ENCODE peak calls at places on chromosomes 4 and X, in four cellular contexts. C is kidney, Z is thoracic aorta, X is IMR-90. P is an unnamed sample.

GRCh38 chr4:185096032-185096653 is 46.9 kb upstream of the SLC25A4 start:
- DNase-seq in C (no peak), Z (no peak), X (peak), P (no peak)

GRCh38 chr4:139794158-139794954 is 128.7 kb downstream of the MGST2 start:
- DNase-seq in C (no peak), Z (no peak), X (peak), P (no peak)

GRCh38 chr4:80913381-80913780 is 117.1 kb upstream of the BMP3 start:
- DNase-seq in C (no peak), Z (no peak), X (no peak), P (no peak)

GRCh38 chrX:100680756-100681155 is 36.8 kb downstream of the SRPX2 start:
- DNase-seq in C (no peak), Z (no peak), X (no peak), P (no peak)

GRCh38 chrX:118337687-118338086 is 8.2 kb upstream of the WDR44 start:
- DNase-seq in C (no peak), Z (no peak), X (no peak), P (no peak)

GRCh38 chr4:56213543-56213942 is 173.7 kb downstream of the AASDH start:
- DNase-seq in C (no peak), Z (no peak), X (no peak), P (no peak)

GRCh38 chr4:123603165-123603564 is 206.6 kb downstream of the SPRY1 start:
- DNase-seq in C (no peak), Z (no peak), X (peak), P (peak)

GRCh38 chr4:110640608-110641007 is 17.7 kb upstream of the PITX2 start:
- DNase-seq in C (no peak), Z (no peak), X (no peak), P (no peak)

GRCh38 chr4:155552180-155552579 is 114.5 kb upstream of the GUCY1A1 start:
- DNase-seq in C (no peak), Z (no peak), X (peak), P (no peak)

GRCh38 chr4:88029556-88029955 is 22.1 kb downstream of the PKD2 start:
- DNase-seq in C (no peak), Z (no peak), X (peak), P (no peak)

GRCh38 chr4:34417160-34417559 is 1827.2 kb downstream of the ARAP2 start:
- DNase-seq in C (no peak), Z (no peak), X (no peak), P (no peak)

GRCh38 chr4:119795986-119796578 is 167.5 kb upstream of the PDE5A start:
- DNase-seq in C (no peak), Z (no peak), X (no peak), P (no peak)
- H3K4me3 ChIP-seq in C (no peak), Z (no peak), X (no peak), P (no peak)

GRCh38 chrX:10902001-10902400 is 209.1 kb upstream of the HCCS start:
- DNase-seq in C (no peak), Z (no peak), X (peak), P (no peak)

GRCh38 chrX:10903518-10903917 is 207.6 kb upstream of the HCCS start:
- DNase-seq in C (no peak), Z (no peak), X (no peak), P (no peak)

GRCh38 chrX:10904220-10904619 is 206.9 kb upstream of the HCCS start:
- DNase-seq in C (no peak), Z (no peak), X (peak), P (no peak)

GRCh38 chrX:10900585-10901289 is 210.4 kb upstream of the HCCS start:
- DNase-seq in C (no peak), Z (no peak), X (peak), P (no peak)

GRCh38 chrX:10901290-10901633 is 209.9 kb upstream of the HCCS start:
- DNase-seq in C (no peak), Z (no peak), X (peak), P (no peak)
- H3K27ac ChIP-seq in C (no peak), Z (peak), X (no peak), P (no peak)

GRCh38 chr4:150581206-150581605 is 745 bp upstream of the MAB21L2 start:
- DNase-seq in C (no peak), Z (no peak), X (no peak), P (no peak)

GRCh38 chr4:150577786-150578185 is 4.2 kb upstream of the MAB21L2 start:
- DNase-seq in C (no peak), Z (no peak), X (no peak), P (no peak)

GRCh38 chr4:150580244-150580643 is 1.7 kb upstream of the MAB21L2 start:
- DNase-seq in C (no peak), Z (no peak), X (no peak), P (no peak)

GRCh38 chr4:150579591-150580234 is 2.2 kb upstream of the MAB21L2 start:
- DNase-seq in C (peak), Z (no peak), X (peak), P (no peak)

DNA sequence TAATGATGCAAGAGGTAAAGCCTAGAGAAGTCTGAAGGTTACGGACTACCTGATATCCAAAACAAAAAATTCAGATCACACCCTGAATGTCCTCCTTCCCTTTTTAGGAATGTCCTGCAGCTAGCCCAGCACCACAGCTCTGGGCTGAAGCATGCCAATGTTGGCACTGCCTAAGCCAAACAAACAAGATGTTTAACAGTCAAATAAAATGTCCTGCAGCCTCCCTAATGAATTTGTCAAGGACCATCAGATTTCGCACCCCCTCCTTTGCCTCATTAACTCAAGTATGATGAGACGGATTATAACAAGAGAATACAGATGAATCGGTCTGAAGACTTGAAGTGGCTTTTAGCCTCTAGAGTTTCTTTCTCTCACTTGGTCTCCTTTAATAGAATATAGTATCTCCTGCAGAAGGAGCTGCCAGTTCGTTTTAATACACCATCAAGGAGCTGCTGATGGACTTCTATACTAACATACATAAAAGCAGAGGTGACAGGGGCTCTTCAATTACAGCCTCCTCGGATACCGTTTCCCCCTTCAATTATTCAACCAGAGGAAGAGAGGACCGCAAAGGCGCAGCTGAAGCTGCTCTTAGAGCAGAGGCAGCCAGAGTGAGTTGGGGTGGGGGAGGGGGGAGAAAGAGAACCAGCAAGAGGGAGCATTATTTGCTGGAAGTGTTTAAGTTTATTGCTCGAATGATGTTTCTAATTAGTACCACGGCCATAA is 3.0 kb upstream of the MAB21L2 start:
- DNase-seq in C (no peak), Z (no peak), X (peak), P (no peak)
- H3K4me3 ChIP-seq in C (peak), Z (peak), X (peak), P (no peak)

GRCh38 chr4:100906973-100907372 is 389.2 kb upstream of the EMCN start:
- DNase-seq in C (no peak), Z (no peak), X (no peak), P (no peak)
- H3K27ac ChIP-seq in C (no peak), Z (no peak), X (no peak), P (no peak)

DNA sequence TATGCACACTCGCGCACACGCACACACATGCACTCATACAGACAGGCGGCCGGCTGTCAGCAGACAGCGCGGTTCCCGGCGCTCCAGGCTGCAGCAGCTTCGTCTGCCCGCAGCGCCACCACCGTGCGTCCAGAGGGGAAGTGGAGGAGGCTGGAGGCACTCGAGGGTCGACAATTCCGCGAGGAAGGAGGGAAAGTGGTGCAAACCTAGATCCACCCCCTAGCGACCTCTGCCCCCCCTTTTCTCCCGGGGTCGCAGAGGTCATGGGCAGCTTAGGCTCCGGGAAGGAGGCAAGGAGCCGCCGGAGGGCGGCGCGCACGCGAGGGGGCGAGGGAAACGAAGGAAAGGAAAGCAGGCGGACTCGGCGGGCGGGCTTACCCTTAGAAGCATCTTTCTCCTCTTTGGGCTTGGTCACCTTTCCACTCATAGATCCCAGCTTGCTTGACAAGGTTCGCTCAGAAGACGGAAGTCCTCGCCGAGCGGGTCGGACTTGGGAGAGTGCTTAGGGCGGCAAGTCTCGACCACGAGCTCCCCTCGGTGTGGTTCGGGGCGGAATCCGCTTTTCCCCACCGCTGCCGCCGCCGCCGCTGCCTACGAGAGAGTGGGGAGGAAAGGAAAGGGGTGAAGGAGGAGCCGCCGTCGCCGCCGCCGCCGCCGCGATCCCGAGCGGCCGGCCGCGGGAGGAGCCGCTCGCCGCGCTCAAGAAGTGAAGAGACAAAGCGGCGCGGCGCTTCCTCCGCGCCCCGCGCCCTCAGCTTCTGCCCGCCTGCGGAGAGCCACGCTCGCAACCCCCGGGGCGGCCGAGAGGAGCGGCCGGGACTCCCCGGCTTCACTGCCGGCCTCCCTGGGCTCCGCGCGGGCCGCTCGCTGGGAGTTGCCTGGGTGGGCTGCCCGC is 326.6 kb upstream of the F9 start:
- DNase-seq in C (peak), Z (no peak), X (no peak), P (no peak)
- H3K4me3 ChIP-seq in C (peak), Z (peak), X (no peak), P (peak)

GRCh38 chr4:145011636-145012035 is 86.4 kb downstream of the ANAPC10 start:
- DNase-seq in C (no peak), Z (no peak), X (no peak), P (no peak)

GRCh38 chr4:145019346-145019745 is 78.7 kb downstream of the ANAPC10 start:
- DNase-seq in C (no peak), Z (no peak), X (no peak), P (no peak)

GRCh38 chr4:145012841-145013240 is 85.2 kb downstream of the ANAPC10 start:
- DNase-seq in C (no peak), Z (no peak), X (peak), P (no peak)

GRCh38 chr4:145014365-145014764 is 83.6 kb downstream of the ANAPC10 start:
- DNase-seq in C (no peak), Z (no peak), X (no peak), P (no peak)
- H3K27ac ChIP-seq in C (no peak), Z (no peak), X (no peak), P (no peak)

GRCh38 chr4:165325732-165326512 is 1.5 kb upstream of the MSMO1 start:
- DNase-seq in C (no peak), Z (no peak), X (peak), P (peak)
- H3K4me3 ChIP-seq in C (peak), Z (peak), X (no peak), P (peak)

GRCh38 chrX:112670964-112671363 is 8.8 kb downstream of the LHFPL1 start:
- DNase-seq in C (no peak), Z (no peak), X (no peak), P (no peak)
- H3K27ac ChIP-seq in C (no peak), Z (no peak), X (no peak), P (no peak)

GRCh38 chr4:26028793-26029511 is 114.9 kb downstream of the SMIM20 start:
- DNase-seq in C (peak), Z (no peak), X (peak), P (no peak)
- H3K4me3 ChIP-seq in C (no peak), Z (peak), X (no peak), P (no peak)

P was measured in RWPE2.